ENCODE peak calls at places on chromosomes 16 and 17, in five cellular contexts. M is tibial artery, I is T-helper 9 cell, G is NCI-H524 treated with DMSO at 0.1 percent for 48 hours, Q is GM23248. S is an unnamed sample.

GRCh38 chr17:34892864-34893263 is 68.4 kb downstream of the CCT6B start:
- DNase-seq in M (no peak), I (no peak), G (no peak), Q (peak), S (no peak)

GRCh38 chr16:31333686-31334649 is 21.0 kb upstream of the ITGAX start:
- DNase-seq in M (no peak), I (no peak), G (no peak), Q (peak), S (peak)

GRCh38 chr16:13436641-13437423 is 483.1 kb upstream of the ERCC4 start:
- DNase-seq in M (no peak), I (no peak), G (no peak), Q (no peak), S (no peak)

GRCh38 chr16:86970279-86970678 is 346.9 kb downstream of the C16orf95 start:
- DNase-seq in M (no peak), I (no peak), G (no peak), Q (no peak), S (no peak)

GRCh38 chr17:57110579-57111367 is 25.7 kb downstream of the AKAP1 start:
- DNase-seq in M (no peak), I (no peak), G (no peak), Q (no peak), S (no peak)

GRCh38 chr16:51767564-51767963 is 616.5 kb upstream of the SALL1 start:
- DNase-seq in M (no peak), I (no peak), G (no peak), Q (no peak), S (no peak)

GRCh38 chr17:7951143-7951792 is 19.3 kb downstream of the CNTROB start:
- DNase-seq in M (no peak), I (no peak), G (no peak), Q (no peak), S (no peak)

GRCh38 chr16:47943235-47943634 is 212.6 kb downstream of the ABCC12 start:
- DNase-seq in M (no peak), I (no peak), G (no peak), Q (no peak), S (no peak)

GRCh38 chr17:45768000-45768399 is 16.1 kb upstream of the CRHR1 start:
- DNase-seq in M (no peak), I (no peak), G (no peak), Q (peak), S (no peak)